ENCODE peak calls at places on chromosome 7, in nine cellular contexts. One of them, this sample, is unnamed.

GRCh38 chr7:1689356-1689755 is 19.3 kb downstream of the ELFN1 start:
- DNase-seq in GM12864: no peak
- DNase-seq in choroid plexus epithelial cell: no peak
- DNase-seq in IMR-90: no peak
- DNase-seq in uterus: peak
- DNase-seq in heart left ventricle: no peak
- DNase-seq in fibroblast of mammary gland: no peak
- DNase-seq in fibroblast of lung: no peak
- DNase-seq in upper lobe of right lung: peak
- DNase-seq in this sample: no peak

GRCh38 chr7:95430864-95431263 is 4.0 kb downstream of the PON2 start:
- DNase-seq in heart left ventricle: no peak
- DNase-seq in uterus: no peak
- DNase-seq in choroid plexus epithelial cell: peak
- DNase-seq in IMR-90: peak
- DNase-seq in upper lobe of right lung: no peak
- DNase-seq in fibroblast of lung: peak
- DNase-seq in GM12864: no peak
- DNase-seq in fibroblast of mammary gland: peak
- DNase-seq in this sample: no peak

GRCh38 chr7:12028508-12028907 is 182.6 kb upstream of the TMEM106B start:
- DNase-seq in upper lobe of right lung: no peak
- DNase-seq in uterus: no peak
- DNase-seq in fibroblast of mammary gland: no peak
- DNase-seq in GM12864: no peak
- DNase-seq in IMR-90: peak
- DNase-seq in heart left ventricle: no peak
- DNase-seq in fibroblast of lung: peak
- DNase-seq in choroid plexus epithelial cell: peak
- DNase-seq in this sample: no peak

GRCh38 chr7:30933124-30933893 is 21.7 kb downstream of the AQP1 start:
- DNase-seq in upper lobe of right lung: peak
- DNase-seq in fibroblast of mammary gland: no peak
- DNase-seq in IMR-90: no peak
- DNase-seq in fibroblast of lung: no peak
- DNase-seq in GM12864: no peak
- DNase-seq in uterus: peak
- DNase-seq in choroid plexus epithelial cell: no peak
- DNase-seq in heart left ventricle: no peak
- DNase-seq in this sample: no peak

GRCh38 chr7:86904949-86905834 is 154.3 kb downstream of the ELAPOR2 start:
- DNase-seq in GM12864: no peak
- DNase-seq in upper lobe of right lung: no peak
- DNase-seq in uterus: no peak
- DNase-seq in fibroblast of lung: peak
- DNase-seq in fibroblast of mammary gland: peak
- DNase-seq in heart left ventricle: no peak
- DNase-seq in IMR-90: peak
- DNase-seq in choroid plexus epithelial cell: peak
- DNase-seq in this sample: no peak

GRCh38 chr7:105219771-105220160 is 169.0 kb downstream of the SRPK2 start:
- DNase-seq in uterus: no peak
- DNase-seq in upper lobe of right lung: no peak
- DNase-seq in GM12864: no peak
- DNase-seq in fibroblast of mammary gland: peak
- DNase-seq in IMR-90: peak
- DNase-seq in choroid plexus epithelial cell: peak
- DNase-seq in fibroblast of lung: peak
- DNase-seq in heart left ventricle: no peak
- DNase-seq in this sample: peak

GRCh38 chr7:104967595-104967994 is 46.4 kb upstream of the KMT2E start:
- DNase-seq in fibroblast of lung: peak
- DNase-seq in heart left ventricle: no peak
- DNase-seq in uterus: no peak
- DNase-seq in GM12864: no peak
- DNase-seq in choroid plexus epithelial cell: no peak
- DNase-seq in IMR-90: peak
- DNase-seq in fibroblast of mammary gland: peak
- DNase-seq in upper lobe of right lung: no peak
- DNase-seq in this sample: peak

GRCh38 chr7:113071465-113071864 is 15.2 kb downstream of the GPR85 start:
- DNase-seq in heart left ventricle: no peak
- DNase-seq in uterus: no peak
- DNase-seq in fibroblast of mammary gland: peak
- DNase-seq in choroid plexus epithelial cell: peak
- DNase-seq in upper lobe of right lung: no peak
- DNase-seq in fibroblast of lung: peak
- DNase-seq in IMR-90: peak
- DNase-seq in GM12864: no peak
- DNase-seq in this sample: no peak

GRCh38 chr7:151080091-151080521 is 503 bp downstream of the FASTK start:
- DNase-seq in IMR-90: no peak
- DNase-seq in choroid plexus epithelial cell: peak
- DNase-seq in heart left ventricle: no peak
- DNase-seq in GM12864: no peak
- DNase-seq in uterus: peak
- DNase-seq in fibroblast of lung: peak
- DNase-seq in fibroblast of mammary gland: peak
- DNase-seq in upper lobe of right lung: no peak
- DNase-seq in this sample: no peak

GRCh38 chr7:63012633-63013183 is 985.9 kb upstream of the ZNF722 start:
- DNase-seq in upper lobe of right lung: no peak
- DNase-seq in choroid plexus epithelial cell: no peak
- DNase-seq in IMR-90: no peak
- DNase-seq in GM12864: no peak
- DNase-seq in uterus: no peak
- DNase-seq in heart left ventricle: no peak
- DNase-seq in fibroblast of mammary gland: no peak
- DNase-seq in fibroblast of lung: no peak
- DNase-seq in this sample: no peak

GRCh38 chr7:143965280-143965679 is 10.6 kb downstream of the OR2F1 start:
- DNase-seq in IMR-90: no peak
- DNase-seq in choroid plexus epithelial cell: peak
- DNase-seq in fibroblast of mammary gland: no peak
- DNase-seq in uterus: no peak
- DNase-seq in fibroblast of lung: no peak
- DNase-seq in heart left ventricle: no peak
- DNase-seq in upper lobe of right lung: no peak
- DNase-seq in GM12864: no peak
- DNase-seq in this sample: no peak

GRCh38 chr7:31776616-31777015 is 89.6 kb downstream of the PPP1R17 start:
- DNase-seq in uterus: no peak
- DNase-seq in choroid plexus epithelial cell: peak
- DNase-seq in heart left ventricle: no peak
- DNase-seq in fibroblast of lung: peak
- DNase-seq in fibroblast of mammary gland: peak
- DNase-seq in GM12864: no peak
- DNase-seq in IMR-90: peak
- DNase-seq in upper lobe of right lung: no peak
- DNase-seq in this sample: peak

GRCh38 chr7:64946772-64947171 is 43.7 kb downstream of the ZNF273 start:
- DNase-seq in GM12864: no peak
- DNase-seq in heart left ventricle: peak
- DNase-seq in uterus: no peak
- DNase-seq in choroid plexus epithelial cell: no peak
- DNase-seq in fibroblast of mammary gland: peak
- DNase-seq in IMR-90: peak
- DNase-seq in fibroblast of lung: peak
- DNase-seq in upper lobe of right lung: peak
- DNase-seq in this sample: no peak

GRCh38 chr7:139853576-139854511 is 24.8 kb downstream of the TBXAS1 start:
- DNase-seq in heart left ventricle: no peak
- DNase-seq in choroid plexus epithelial cell: peak
- DNase-seq in IMR-90: peak
- DNase-seq in uterus: peak
- DNase-seq in fibroblast of mammary gland: peak
- DNase-seq in upper lobe of right lung: no peak
- DNase-seq in fibroblast of lung: peak
- DNase-seq in GM12864: no peak
- DNase-seq in this sample: peak

DNA sequence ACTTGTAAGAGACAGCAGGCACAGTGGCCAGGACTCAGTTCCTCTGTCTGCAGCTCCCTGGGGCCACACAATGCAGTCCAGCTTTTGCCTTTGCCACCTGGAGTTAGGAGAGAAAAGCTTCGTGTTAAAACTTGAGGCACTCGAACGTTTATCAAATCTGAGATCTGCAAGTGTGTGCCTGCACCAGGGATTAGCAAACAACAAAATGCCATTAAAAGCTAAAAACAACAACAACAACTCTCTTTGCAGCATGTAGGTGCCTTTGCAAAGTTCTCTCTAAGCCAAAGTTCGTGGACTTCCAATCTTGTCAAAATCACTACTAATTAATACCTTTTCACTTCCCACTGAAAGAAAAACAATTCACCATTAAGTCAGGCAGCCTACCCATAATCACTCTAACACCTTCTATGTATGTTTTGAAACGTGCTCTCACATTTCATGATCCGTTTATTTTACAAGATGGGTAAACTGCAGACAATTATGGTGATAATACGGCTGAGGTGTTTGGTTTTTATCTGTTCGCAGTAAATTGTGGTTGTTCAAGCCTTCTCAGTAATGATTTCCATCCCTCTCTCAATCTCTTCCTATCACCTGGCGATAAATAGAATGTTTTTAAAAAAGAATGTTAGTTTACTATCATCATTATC is 36.2 kb upstream of the SDK1 start:
- DNase-seq in fibroblast of mammary gland: no peak
- DNase-seq in upper lobe of right lung: no peak
- DNase-seq in fibroblast of lung: no peak
- DNase-seq in uterus: no peak
- DNase-seq in GM12864: no peak
- DNase-seq in choroid plexus epithelial cell: no peak
- DNase-seq in heart left ventricle: no peak
- DNase-seq in IMR-90: no peak
- DNase-seq in this sample: no peak
- TF ChIP-seq CTCF in fibroblast of mammary gland: no peak
- TF ChIP-seq CTCF in upper lobe of right lung: no peak
- TF ChIP-seq CTCF in fibroblast of lung: no peak
- TF ChIP-seq CTCF in uterus: no peak
- TF ChIP-seq CTCF in GM12864: no peak
- TF ChIP-seq CTCF in choroid plexus epithelial cell: no peak
- TF ChIP-seq CTCF in heart left ventricle: no peak
- TF ChIP-seq CTCF in IMR-90: no peak
- TF ChIP-seq CTCF in this sample: no peak

DNA sequence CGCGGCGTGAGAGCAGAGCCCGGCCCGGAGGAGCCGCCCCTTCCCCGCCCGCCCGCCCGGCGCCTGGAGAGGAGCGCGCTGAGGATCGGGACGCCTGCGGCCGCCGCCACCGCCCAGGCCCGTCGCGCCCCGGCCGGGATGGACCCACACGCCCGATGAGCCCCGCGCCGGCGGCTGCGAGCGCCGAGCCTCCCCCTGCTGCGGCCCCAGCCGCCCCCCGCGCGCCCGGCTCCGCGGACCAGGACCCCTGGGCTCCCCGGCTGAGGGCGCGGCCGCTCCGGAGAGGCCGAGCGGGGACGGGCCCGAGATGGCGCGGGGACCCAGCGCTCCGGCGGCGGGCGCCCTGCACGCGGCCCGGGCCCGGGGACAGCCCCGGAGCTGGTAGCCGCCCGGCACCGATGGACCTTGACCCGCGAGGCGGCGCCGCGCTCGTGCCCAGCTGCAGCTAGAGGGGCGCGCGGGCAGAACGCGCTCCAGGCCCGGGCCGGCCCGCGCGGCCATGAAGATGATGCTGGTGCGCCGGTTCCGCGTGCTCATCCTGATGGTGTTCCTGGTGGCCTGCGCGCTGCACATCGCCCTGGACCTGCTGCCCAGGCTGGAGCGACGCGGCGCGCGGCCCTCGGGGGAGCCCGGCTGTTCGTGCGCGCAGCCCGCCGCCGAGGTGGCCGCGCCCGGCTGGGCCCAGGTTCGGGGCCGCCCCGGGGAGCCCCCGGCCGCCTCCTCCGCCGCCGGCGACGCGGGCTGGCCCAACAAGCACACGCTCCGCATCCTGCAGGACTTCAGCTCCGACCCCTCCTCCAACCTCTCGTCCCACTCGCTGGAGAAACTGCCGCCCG is 548 bp downstream of the FAM20C start:
- DNase-seq in GM12864: no peak
- DNase-seq in fibroblast of lung: no peak
- DNase-seq in upper lobe of right lung: no peak
- DNase-seq in uterus: no peak
- DNase-seq in IMR-90: peak
- DNase-seq in choroid plexus epithelial cell: peak
- DNase-seq in fibroblast of mammary gland: no peak
- DNase-seq in heart left ventricle: no peak
- DNase-seq in this sample: no peak
- H3K4me3 ChIP-seq in GM12864: no peak
- H3K4me3 ChIP-seq in fibroblast of lung: peak
- H3K4me3 ChIP-seq in upper lobe of right lung: peak
- H3K4me3 ChIP-seq in uterus: peak
- H3K4me3 ChIP-seq in IMR-90: peak
- H3K4me3 ChIP-seq in choroid plexus epithelial cell: peak
- H3K4me3 ChIP-seq in fibroblast of mammary gland: peak
- H3K4me3 ChIP-seq in heart left ventricle: peak
- H3K4me3 ChIP-seq in this sample: peak

GRCh38 chr7:33973235-33974015 is 68.1 kb downstream of the BMPER start:
- DNase-seq in fibroblast of mammary gland: peak
- DNase-seq in heart left ventricle: no peak
- DNase-seq in IMR-90: peak
- DNase-seq in GM12864: no peak
- DNase-seq in fibroblast of lung: no peak
- DNase-seq in uterus: no peak
- DNase-seq in choroid plexus epithelial cell: no peak
- DNase-seq in upper lobe of right lung: no peak
- DNase-seq in this sample: no peak
- TF ChIP-seq CTCF in fibroblast of mammary gland: no peak
- TF ChIP-seq CTCF in heart left ventricle: no peak
- TF ChIP-seq CTCF in IMR-90: no peak
- TF ChIP-seq CTCF in GM12864: no peak
- TF ChIP-seq CTCF in fibroblast of lung: no peak
- TF ChIP-seq CTCF in uterus: no peak
- TF ChIP-seq CTCF in choroid plexus epithelial cell: no peak
- TF ChIP-seq CTCF in upper lobe of right lung: no peak
- TF ChIP-seq CTCF in this sample: no peak

GRCh38 chr7:7718461-7718860 is at the start of gene RPA3:
- DNase-seq in choroid plexus epithelial cell: no peak
- DNase-seq in GM12864: no peak
- DNase-seq in IMR-90: no peak
- DNase-seq in upper lobe of right lung: no peak
- DNase-seq in uterus: no peak
- DNase-seq in fibroblast of lung: no peak
- DNase-seq in fibroblast of mammary gland: no peak
- DNase-seq in heart left ventricle: no peak
- DNase-seq in this sample: no peak
- H3K4me3 ChIP-seq in choroid plexus epithelial cell: no peak
- H3K4me3 ChIP-seq in GM12864: no peak
- H3K4me3 ChIP-seq in IMR-90: no peak
- H3K4me3 ChIP-seq in upper lobe of right lung: no peak
- H3K4me3 ChIP-seq in uterus: no peak
- H3K4me3 ChIP-seq in fibroblast of lung: no peak
- H3K4me3 ChIP-seq in fibroblast of mammary gland: no peak
- H3K4me3 ChIP-seq in heart left ventricle: no peak
- H3K4me3 ChIP-seq in this sample: no peak

This sample was measured in retinal pigment epithelial cell.